ENCODE peak calls at places on chromosomes 3 and 15, in seven cellular contexts. One of them, this sample, is unnamed.

GRCh38 chr3:186095584-186096061 is 13.3 kb downstream of the ETV5 start:
- DNase-seq in mucosa of descending colon: peak
- DNase-seq in NCI-H1092 treated with DMSO at 0.1 percent for 48 hours: no peak
- DNase-seq in NCI-H1105: no peak
- DNase-seq in activated CD8-positive, alpha-beta T cell treated with anti-CD3 and anti-CD28 coated beads for 36 hours: no peak
- DNase-seq in effector memory CD8-positive, alpha-beta T cell: no peak
- DNase-seq in natural killer cell: no peak
- DNase-seq in this sample: no peak

GRCh38 chr3:178705925-178706324 is 169.7 kb downstream of the KCNMB2 start:
- DNase-seq in NCI-H1105: no peak
- DNase-seq in effector memory CD8-positive, alpha-beta T cell: no peak
- DNase-seq in NCI-H1092 treated with DMSO at 0.1 percent for 48 hours: no peak
- DNase-seq in mucosa of descending colon: no peak
- DNase-seq in activated CD8-positive, alpha-beta T cell treated with anti-CD3 and anti-CD28 coated beads for 36 hours: no peak
- DNase-seq in natural killer cell: no peak
- DNase-seq in this sample: no peak

GRCh38 chr3:100002599-100003350 is 111.5 kb downstream of the FILIP1L start:
- DNase-seq in activated CD8-positive, alpha-beta T cell treated with anti-CD3 and anti-CD28 coated beads for 36 hours: peak
- DNase-seq in NCI-H1105: no peak
- DNase-seq in NCI-H1092 treated with DMSO at 0.1 percent for 48 hours: no peak
- DNase-seq in natural killer cell: no peak
- DNase-seq in effector memory CD8-positive, alpha-beta T cell: no peak
- DNase-seq in mucosa of descending colon: no peak
- DNase-seq in this sample: peak

GRCh38 chr3:113516115-113516505 is 1.2 kb upstream of the SPICE1 start:
- DNase-seq in natural killer cell: no peak
- DNase-seq in activated CD8-positive, alpha-beta T cell treated with anti-CD3 and anti-CD28 coated beads for 36 hours: no peak
- DNase-seq in effector memory CD8-positive, alpha-beta T cell: no peak
- DNase-seq in mucosa of descending colon: peak
- DNase-seq in NCI-H1092 treated with DMSO at 0.1 percent for 48 hours: peak
- DNase-seq in NCI-H1105: no peak
- DNase-seq in this sample: no peak

GRCh38 chr3:143311096-143311495 is 191.5 kb downstream of the CHST2 start:
- DNase-seq in effector memory CD8-positive, alpha-beta T cell: no peak
- DNase-seq in activated CD8-positive, alpha-beta T cell treated with anti-CD3 and anti-CD28 coated beads for 36 hours: no peak
- DNase-seq in mucosa of descending colon: no peak
- DNase-seq in NCI-H1105: no peak
- DNase-seq in NCI-H1092 treated with DMSO at 0.1 percent for 48 hours: no peak
- DNase-seq in natural killer cell: no peak
- DNase-seq in this sample: no peak

GRCh38 chr15:49675051-49675450 is 54.2 kb downstream of the DTWD1 start:
- DNase-seq in NCI-H1105: no peak
- DNase-seq in activated CD8-positive, alpha-beta T cell treated with anti-CD3 and anti-CD28 coated beads for 36 hours: no peak
- DNase-seq in NCI-H1092 treated with DMSO at 0.1 percent for 48 hours: no peak
- DNase-seq in mucosa of descending colon: no peak
- DNase-seq in effector memory CD8-positive, alpha-beta T cell: no peak
- DNase-seq in natural killer cell: no peak
- DNase-seq in this sample: no peak

GRCh38 chr3:125313060-125313635 is 62.0 kb downstream of the ZNF148 start:
- DNase-seq in mucosa of descending colon: no peak
- DNase-seq in natural killer cell: no peak
- DNase-seq in NCI-H1105: no peak
- DNase-seq in NCI-H1092 treated with DMSO at 0.1 percent for 48 hours: no peak
- DNase-seq in effector memory CD8-positive, alpha-beta T cell: no peak
- DNase-seq in activated CD8-positive, alpha-beta T cell treated with anti-CD3 and anti-CD28 coated beads for 36 hours: no peak
- DNase-seq in this sample: no peak

GRCh38 chr3:61638721-61639120 is 77.3 kb downstream of the PTPRG start:
- DNase-seq in mucosa of descending colon: no peak
- DNase-seq in natural killer cell: no peak
- DNase-seq in NCI-H1105: no peak
- DNase-seq in effector memory CD8-positive, alpha-beta T cell: no peak
- DNase-seq in activated CD8-positive, alpha-beta T cell treated with anti-CD3 and anti-CD28 coated beads for 36 hours: no peak
- DNase-seq in NCI-H1092 treated with DMSO at 0.1 percent for 48 hours: no peak
- DNase-seq in this sample: no peak

GRCh38 chr15:64009798-64010241 is 36.5 kb downstream of the DAPK2 start:
- DNase-seq in NCI-H1105: no peak
- DNase-seq in activated CD8-positive, alpha-beta T cell treated with anti-CD3 and anti-CD28 coated beads for 36 hours: peak
- DNase-seq in effector memory CD8-positive, alpha-beta T cell: peak
- DNase-seq in mucosa of descending colon: no peak
- DNase-seq in NCI-H1092 treated with DMSO at 0.1 percent for 48 hours: no peak
- DNase-seq in natural killer cell: peak
- DNase-seq in this sample: no peak

This sample was measured in putamen.